ENCODE peak calls at places on chromosomes 5 and 9, in four cellular contexts. T, Y, N and K are unnamed samples.

GRCh38 chr9:110580850-110581249 is 1.3 kb upstream of the SVEP1 start:
- DNase-seq in T (no peak), Y (peak), N (no peak), K (no peak)

GRCh38 chr9:114924327-114924726 is 6.1 kb downstream of the TNFSF8 start:
- DNase-seq in T (no peak), Y (no peak), N (no peak), K (peak)

GRCh38 chr9:136567651-136568287 is 21.9 kb upstream of the NOTCH1 start:
- DNase-seq in T (no peak), Y (peak), N (no peak), K (no peak)

GRCh38 chr5:155046591-155046990 is 33.0 kb downstream of the KIF4B start:
- DNase-seq in T (no peak), Y (no peak), N (no peak), K (no peak)

GRCh38 chr5:37839441-37840035 is 303 bp downstream of the GDNF start:
- DNase-seq in T (no peak), Y (peak), N (no peak), K (no peak)

GRCh38 chr9:123678038-123678877 is 251.7 kb downstream of the DENND1A start:
- DNase-seq in T (no peak), Y (peak), N (no peak), K (peak)

GRCh38 chr5:170821257-170821800 is 37.8 kb downstream of the GABRP start:
- DNase-seq in T (no peak), Y (no peak), N (no peak), K (no peak)

GRCh38 chr5:78627175-78627574 is 21.4 kb downstream of the LHFPL2 start:
- DNase-seq in T (peak), Y (peak), N (no peak), K (no peak)

GRCh38 chr9:94861589-94862241 is 135.2 kb downstream of the AOPEP start:
- DNase-seq in T (no peak), Y (peak), N (no peak), K (no peak)

GRCh38 chr9:93658184-93658925 is 82.0 kb downstream of the PHF2 start:
- DNase-seq in T (no peak), Y (no peak), N (no peak), K (no peak)

GRCh38 chr5:67875637-67876036 is 339.9 kb upstream of the PIK3R1 start:
- DNase-seq in T (no peak), Y (no peak), N (no peak), K (no peak)

GRCh38 chr5:147310059-147310704 is 75.4 kb downstream of the STK32A start:
- DNase-seq in T (no peak), Y (peak), N (no peak), K (no peak)

GRCh38 chr5:119582987-119583386 is 46.4 kb upstream of the FAM170A start:
- DNase-seq in T (no peak), Y (no peak), N (peak), K (no peak)

GRCh38 chr5:153365547-153365946 is 124.9 kb upstream of the GRIA1 start:
- DNase-seq in T (no peak), Y (no peak), N (no peak), K (no peak)

GRCh38 chr9:98941946-98942523 is 1.7 kb upstream of the COL15A1 start:
- DNase-seq in T (no peak), Y (no peak), N (no peak), K (no peak)

GRCh38 chr9:128892223-128892892 is 10.4 kb downstream of the LRRC8A start:
- DNase-seq in T (peak), Y (peak), N (no peak), K (no peak)

GRCh38 chr5:142780871-142781270 is 10.7 kb downstream of the ARHGAP26 start:
- DNase-seq in T (no peak), Y (no peak), N (no peak), K (no peak)

GRCh38 chr5:142779163-142779562 is 9.0 kb downstream of the ARHGAP26 start:
- DNase-seq in T (no peak), Y (peak), N (no peak), K (no peak)

GRCh38 chr5:142777108-142777507 is 6.9 kb downstream of the ARHGAP26 start:
- DNase-seq in T (no peak), Y (no peak), N (no peak), K (no peak)

GRCh38 chr5:142772766-142773293 is 2.7 kb downstream of the ARHGAP26 start:
- DNase-seq in T (no peak), Y (no peak), N (no peak), K (no peak)

GRCh38 chr5:142777858-142778257 is 7.7 kb downstream of the ARHGAP26 start:
- DNase-seq in T (no peak), Y (peak), N (no peak), K (no peak)
- H3K4me2 ChIP-seq in T (no peak), Y (no peak), N (no peak), K (no peak)

GRCh38 chr5:177510567-177511053 is 984 bp upstream of the DOK3 start:
- DNase-seq in T (no peak), Y (no peak), N (no peak), K (peak)

GRCh38 chr5:177511796-177512675 is 2.4 kb upstream of the DOK3 start:
- DNase-seq in T (no peak), Y (no peak), N (no peak), K (no peak)

GRCh38 chr5:177512736-177513380 is 3.2 kb upstream of the DOK3 start:
- DNase-seq in T (no peak), Y (no peak), N (no peak), K (no peak)

GRCh38 chr5:177509991-177510566 is 453 bp upstream of the DOK3 start:
- DNase-seq in T (no peak), Y (no peak), N (no peak), K (peak)

GRCh38 chr5:177511181-177511580 is 1.6 kb upstream of the DOK3 start:
- DNase-seq in T (no peak), Y (no peak), N (no peak), K (peak)
- H3K4me2 ChIP-seq in T (no peak), Y (no peak), N (no peak), K (peak)

DNA sequence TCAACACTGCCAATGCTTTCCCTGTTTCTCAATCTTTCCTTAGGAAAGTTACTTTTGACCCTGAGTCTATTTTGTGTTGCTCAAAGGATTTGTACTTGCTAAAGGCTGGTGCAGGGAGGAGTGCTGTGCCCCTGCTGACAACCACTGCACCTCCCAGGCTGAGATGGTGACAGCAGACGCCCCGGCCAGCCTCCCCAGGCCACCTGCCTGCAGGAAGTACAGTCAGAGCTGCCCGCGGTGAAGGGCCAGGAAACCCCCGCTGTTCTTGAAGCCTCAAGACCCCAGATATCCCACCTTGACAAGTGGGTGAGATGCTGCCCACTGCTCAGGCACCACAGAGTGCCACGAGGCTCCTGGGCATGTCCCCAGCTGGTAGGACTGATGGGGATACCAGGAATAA is 44.2 kb upstream of the CKMT2 start:
- DNase-seq in T (no peak), Y (no peak), N (no peak), K (no peak)
- H3K4me2 ChIP-seq in T (no peak), Y (no peak), N (no peak), K (no peak)

DNA sequence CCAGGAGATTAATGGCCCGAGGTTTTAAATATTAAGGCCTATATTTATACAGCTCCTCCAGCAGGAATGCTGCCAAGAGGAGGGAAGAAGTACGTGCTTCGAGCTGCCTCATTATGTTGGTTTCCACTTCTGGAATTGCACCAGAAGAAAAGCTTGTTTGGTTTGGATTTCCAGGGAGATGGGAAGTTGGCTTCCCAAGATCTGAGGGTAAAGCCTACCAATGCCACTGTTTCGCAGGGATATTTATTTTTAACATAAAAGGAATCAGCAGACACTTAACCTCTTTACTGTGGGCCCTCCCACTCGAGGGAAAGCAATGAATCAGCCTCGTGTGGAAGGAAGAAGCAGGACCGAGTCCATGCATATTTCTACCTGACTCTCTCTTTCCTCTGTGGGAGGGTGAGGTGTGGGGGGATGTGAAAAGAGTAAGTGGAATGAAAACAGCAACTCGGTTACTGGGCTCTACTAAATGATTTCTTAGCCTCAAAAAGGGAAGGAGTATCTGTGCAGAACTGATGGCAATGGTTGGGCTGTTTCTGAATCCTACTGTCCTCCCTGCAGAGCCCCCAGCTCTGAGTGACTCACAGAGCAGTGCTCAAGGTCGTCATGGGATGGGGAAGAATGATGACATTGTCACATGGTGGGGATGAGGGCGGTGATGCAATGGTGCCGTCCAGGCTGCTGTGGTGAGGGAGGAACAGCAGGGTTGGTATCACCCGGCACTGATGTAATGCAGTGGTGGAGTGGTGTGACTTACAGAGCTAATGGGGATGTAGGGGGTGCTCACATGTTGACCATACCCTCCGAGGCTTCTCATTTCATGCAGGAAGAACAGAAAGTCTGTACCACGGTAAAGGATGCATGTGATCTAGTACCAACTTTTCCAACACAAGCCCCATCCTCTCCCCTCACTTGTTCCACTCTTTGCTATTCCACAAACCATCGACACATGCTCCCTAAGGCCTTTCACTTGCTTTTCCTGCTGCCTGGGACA is 215.0 kb upstream of the PANK3 start:
- DNase-seq in T (peak), Y (peak), N (no peak), K (no peak)
- H3K4me2 ChIP-seq in T (no peak), Y (no peak), N (no peak), K (no peak)

GRCh38 chr5:100777680-100778281 is 125.3 kb downstream of the ST8SIA4 start:
- DNase-seq in T (peak), Y (peak), N (no peak), K (peak)

GRCh38 chr5:100776244-100776643 is 126.8 kb downstream of the ST8SIA4 start:
- DNase-seq in T (no peak), Y (peak), N (no peak), K (no peak)

GRCh38 chr5:100780376-100780870 is 122.7 kb downstream of the ST8SIA4 start:
- DNase-seq in T (no peak), Y (no peak), N (no peak), K (peak)

DNA sequence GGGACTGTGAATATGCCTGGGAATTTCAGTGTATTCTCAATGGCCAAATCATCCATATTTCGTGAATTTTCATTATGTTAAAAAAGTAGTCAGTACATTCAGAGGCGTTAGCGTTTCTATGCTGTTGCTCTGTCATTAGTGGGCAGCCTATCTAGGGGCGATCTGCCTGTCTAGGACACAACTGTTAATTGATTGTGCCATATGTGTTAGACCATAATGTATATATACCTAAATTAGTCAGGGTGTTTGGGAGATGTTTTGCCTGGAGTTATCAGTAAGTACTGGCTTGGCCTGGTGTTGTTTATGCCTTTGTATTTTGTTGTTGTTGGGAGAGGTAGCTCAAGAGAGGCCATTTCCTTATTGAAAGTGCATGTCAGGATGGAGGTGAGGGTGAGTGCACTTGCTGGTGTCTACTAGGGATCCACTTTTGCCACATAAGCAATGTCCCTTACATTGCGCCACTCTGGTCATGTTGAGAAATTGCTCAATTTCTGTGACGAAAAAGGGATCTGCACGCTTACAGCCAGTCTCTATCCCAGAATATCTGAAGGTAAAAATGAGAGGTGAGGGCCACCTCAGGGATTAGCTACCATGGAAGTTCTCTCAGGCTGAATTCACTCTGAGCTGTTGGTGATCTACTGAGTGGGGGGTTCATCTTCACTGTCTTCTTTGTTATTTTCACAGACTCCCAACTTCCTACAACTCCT is 123.3 kb downstream of the ST8SIA4 start:
- DNase-seq in T (no peak), Y (no peak), N (no peak), K (peak)
- H3K4me2 ChIP-seq in T (no peak), Y (no peak), N (no peak), K (peak)

GRCh38 chr9:26789959-26790358 is 102.6 kb downstream of the CAAP1 start:
- DNase-seq in T (no peak), Y (peak), N (no peak), K (no peak)
- H3K4me2 ChIP-seq in T (no peak), Y (no peak), N (no peak), K (no peak)